ENCODE peak calls at places on chromosomes 6 and 20, in four cellular contexts. V, T, F and N are unnamed samples.

GRCh38 chr6:151374024-151374423 is 17.3 kb downstream of the ZBTB2 start:
- DNase-seq in V (no peak), T (no peak), F (no peak), N (peak)

GRCh38 chr20:44254073-44254472 is 7.0 kb downstream of the GDAP1L1 start:
- DNase-seq in V (no peak), T (no peak), F (no peak), N (no peak)

GRCh38 chr6:73236147-73236750 is 11.0 kb upstream of the KHDC1L start:
- DNase-seq in V (no peak), T (peak), F (peak), N (no peak)

GRCh38 chr6:2695464-2696095 is 55.1 kb downstream of the MYLK4 start:
- DNase-seq in V (no peak), T (peak), F (peak), N (no peak)

GRCh38 chr6:43644940-43645612 is at the start of gene RSPH9:
- DNase-seq in V (peak), T (peak), F (no peak), N (peak)

GRCh38 chr6:64926051-64926450 is 781.0 kb downstream of the EYS start:
- DNase-seq in V (no peak), T (no peak), F (no peak), N (no peak)

GRCh38 chr6:43005844-43006243 is 7.9 kb downstream of the MEA1 start:
- DNase-seq in V (no peak), T (no peak), F (no peak), N (no peak)

GRCh38 chr6:53103993-53104675 is 38.9 kb downstream of the FBXO9 start:
- DNase-seq in V (no peak), T (peak), F (no peak), N (no peak)

GRCh38 chr6:37131104-37131959 is 38.6 kb upstream of the PIM1 start:
- DNase-seq in V (peak), T (no peak), F (no peak), N (peak)

GRCh38 chr6:24743265-24743943 is 24.4 kb upstream of the C6orf62 start:
- DNase-seq in V (no peak), T (peak), F (peak), N (no peak)

GRCh38 chr20:1204547-1204946 is 1.3 kb downstream of the C20orf202 start:
- DNase-seq in V (no peak), T (no peak), F (no peak), N (no peak)

GRCh38 chr20:35355372-35355771 is 56.4 kb downstream of the UQCC1 start:
- DNase-seq in V (no peak), T (no peak), F (no peak), N (no peak)

GRCh38 chr6:7617954-7618764 is 28.2 kb downstream of the SNRNP48 start:
- DNase-seq in V (no peak), T (peak), F (peak), N (no peak)

GRCh38 chr20:61746781-61747180 is 318.9 kb downstream of the TAF4 start:
- DNase-seq in V (no peak), T (no peak), F (no peak), N (no peak)

GRCh38 chr6:149079911-149080501 is 237.5 kb upstream of the TAB2 start:
- DNase-seq in V (no peak), T (peak), F (no peak), N (no peak)

GRCh38 chr6:163354779-163355431 is 59.6 kb upstream of the QKI start:
- DNase-seq in V (no peak), T (no peak), F (peak), N (no peak)

GRCh38 chr6:111597687-111598086 is 8.0 kb downstream of the TRAF3IP2 start:
- DNase-seq in V (no peak), T (no peak), F (no peak), N (no peak)

GRCh38 chr6:163249651-163250101 is 164.8 kb upstream of the QKI start:
- DNase-seq in V (no peak), T (no peak), F (peak), N (no peak)